ENCODE peak calls at places on chromosomes 6 and 20, in four cellular contexts. S, Q, A and U are unnamed samples.

GRCh38 chr20:2431185-2431584 is 39.4 kb downstream of the SNRPB start:
- DNase-seq in A (no peak), Q (no peak), S (no peak), U (no peak)

GRCh38 chr20:63475209-63475608 is 2.8 kb upstream of the KCNQ2 start:
- DNase-seq in Q (peak; percentile 62), A (no peak), S (peak; percentile 41), U (no peak)

GRCh38 chr6:137657351-137657911 is 163.2 kb upstream of the OLIG3 start:
- DNase-seq in Q (no peak), A (no peak), S (peak; percentile 77), U (no peak)

GRCh38 chr6:34455831-34456230 is 10.0 kb upstream of the PACSIN1 start:
- DNase-seq in A (no peak), Q (no peak), S (no peak), U (no peak)

GRCh38 chr6:147549531-147549930 is 41.0 kb downstream of the SAMD5 start:
- DNase-seq in S (no peak), A (no peak), Q (no peak), U (no peak)

GRCh38 chr6:75236630-75237029 is 7.0 kb downstream of the COX7A2 start:
- DNase-seq in A (no peak), S (no peak), Q (no peak), U (no peak)

GRCh38 chr20:57880155-57880648 is 170.4 kb upstream of the PMEPA1 start:
- DNase-seq in A (no peak), Q (no peak), S (no peak), U (no peak)

GRCh38 chr6:17311595-17312311 is 30.6 kb downstream of the RBM24 start:
- DNase-seq in S (peak; percentile 11), Q (no peak), A (no peak), U (no peak)

GRCh38 chr6:113148576-113148975 is 708.6 kb upstream of the MARCKS start:
- DNase-seq in A (no peak), Q (no peak), S (no peak), U (no peak)

GRCh38 chr6:84733889-84734288 is 30.5 kb downstream of the TBX18 start:
- DNase-seq in A (no peak), S (no peak), Q (no peak), U (no peak)

GRCh38 chr6:119205911-119206617 is 127.6 kb upstream of the FAM184A start:
- DNase-seq in S (no peak), Q (no peak), A (no peak), U (peak; percentile 31)

GRCh38 chr6:28139860-28140500 is 1.7 kb upstream of the ZKSCAN8 start:
- DNase-seq in Q (no peak), S (no peak), A (no peak), U (no peak)

GRCh38 chr6:8207191-8207868 is 105.0 kb upstream of the EEF1E1 start:
- DNase-seq in A (no peak), Q (no peak), S (no peak), U (no peak)

GRCh38 chr6:154956771-154957522 is 38.2 kb upstream of the TIAM2 start:
- DNase-seq in Q (no peak), S (no peak), A (no peak), U (no peak)

GRCh38 chr20:37518606-37519507 is 2.2 kb upstream of the NNAT start:
- DNase-seq in A (no peak), Q (no peak), S (no peak), U (no peak)

GRCh38 chr6:16639689-16640480 is 121.4 kb downstream of the ATXN1 start:
- DNase-seq in S (peak; percentile 83), Q (peak; percentile 80), A (no peak), U (no peak)

GRCh38 chr6:130035211-130035610 is 16.8 kb downstream of the L3MBTL3 start:
- DNase-seq in Q (no peak), A (no peak), S (no peak), U (no peak)

GRCh38 chr6:144811140-144811539 is 526.0 kb downstream of the UTRN start:
- DNase-seq in S (no peak), Q (no peak), A (no peak), U (no peak)

GRCh38 chr20:44166477-44166876 is 20.5 kb downstream of the JPH2 start:
- DNase-seq in Q (no peak), S (no peak), A (no peak), U (no peak)

GRCh38 chr6:134774244-134774643 is 175.7 kb downstream of the ALDH8A1 start:
- DNase-seq in S (peak; percentile 49), A (no peak), Q (peak; percentile 12), U (no peak)

GRCh38 chr6:46491789-46492547 is 719 bp upstream of the RCAN2 start:
- DNase-seq in Q (peak; percentile 8), A (no peak), S (peak; percentile 24), U (no peak)

GRCh38 chr20:7003598-7003997 is 236.1 kb downstream of the BMP2 start:
- DNase-seq in Q (peak; percentile 27), S (peak; percentile 88), A (no peak), U (no peak)

GRCh38 chr6:48560408-48560807 is 449.4 kb upstream of the PTCHD4 start:
- DNase-seq in S (peak; percentile 79), A (no peak), Q (peak; percentile 15), U (no peak)

GRCh38 chr20:11849976-11850670 is 67.6 kb upstream of the BTBD3 start:
- DNase-seq in A (no peak), S (peak; percentile 93), Q (peak; percentile 83), U (no peak)

GRCh38 chr6:130978660-130979396 is 84.2 kb downstream of the EPB41L2 start:
- DNase-seq in Q (no peak), A (no peak), S (no peak), U (no peak)

GRCh38 chr6:24900917-24901697 is 34.7 kb downstream of the RIPOR2 start:
- DNase-seq in S (no peak), Q (no peak), A (no peak), U (no peak)

GRCh38 chr6:24901698-24902328 is 33.9 kb downstream of the RIPOR2 start:
- DNase-seq in S (no peak), Q (no peak), A (no peak), U (no peak)

GRCh38 chr6:24905485-24905884 is 30.3 kb downstream of the RIPOR2 start:
- DNase-seq in Q (no peak), A (no peak), S (no peak), U (no peak)

GRCh38 chr6:24903681-24904080 is 32.1 kb downstream of the RIPOR2 start:
- DNase-seq in A (no peak), Q (no peak), S (no peak), U (no peak)

GRCh38 chr6:24902782-24903181 is 33.0 kb downstream of the RIPOR2 start:
- DNase-seq in S (peak; percentile 5), Q (no peak), A (no peak), U (no peak)
- TF ChIP-seq CTCF in S (no peak), Q (no peak), A (no peak), U (no peak)

DNA sequence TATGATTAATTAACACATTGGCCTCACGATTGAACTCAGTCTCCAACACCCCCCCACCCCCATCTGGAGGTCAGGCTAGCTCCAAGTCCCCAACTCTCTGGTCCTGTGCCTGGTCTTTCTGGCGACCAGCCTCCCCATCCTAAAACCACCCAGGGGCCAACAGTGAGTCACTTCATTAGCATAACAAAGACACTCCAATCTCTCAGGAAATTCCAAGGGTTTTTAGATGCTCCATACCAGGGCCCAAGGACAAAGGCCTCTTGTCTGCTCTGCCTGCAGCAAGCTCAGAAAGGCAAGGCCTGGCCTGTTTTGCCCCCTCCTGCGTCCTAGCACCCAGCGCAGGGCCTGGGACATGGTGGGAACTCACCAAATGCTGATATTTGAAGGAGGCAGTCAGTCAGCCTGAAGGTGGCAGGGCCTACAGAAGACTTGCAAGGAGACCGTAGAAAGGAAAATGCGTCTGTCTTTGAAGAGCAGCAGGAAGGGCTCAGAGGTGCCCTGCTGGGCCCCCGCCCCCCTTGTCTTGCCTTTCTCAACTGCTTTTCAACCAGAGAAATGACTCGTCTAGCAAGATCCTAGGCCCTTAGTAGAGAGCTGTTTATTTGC is 184.7 kb downstream of the CDH4 start:
- DNase-seq in A (no peak), Q (peak; percentile 96), S (peak; percentile 82), U (no peak)
- TF ChIP-seq CTCF in A (no peak), Q (no peak), S (no peak), U (no peak)

GRCh38 chr6:83067448-83068413 is at the start of gene DOP1A:
- DNase-seq in S (peak; percentile 97), A (peak; percentile 97), Q (peak; percentile 85), U (peak; percentile 90)
- TF ChIP-seq CTCF in S (peak; percentile 97), A (peak; percentile 95), Q (peak; percentile 93), U (peak; percentile 82)

GRCh38 chr6:117267766-117268534 is 2.6 kb downstream of the VGLL2 start:
- DNase-seq in S (no peak), Q (no peak), A (no peak), U (no peak)
- TF ChIP-seq CTCF in S (no peak), Q (no peak), A (no peak), U (peak; percentile 21)

GRCh38 chr20:910132-910839 is 5.8 kb downstream of the ANGPT4 start:
- DNase-seq in S (no peak), A (no peak), Q (no peak), U (no peak)

GRCh38 chr20:910840-911770 is 5.0 kb downstream of the ANGPT4 start:
- DNase-seq in S (no peak), Q (no peak), A (no peak), U (no peak)

GRCh38 chr20:913306-913849 is 2.8 kb downstream of the ANGPT4 start:
- DNase-seq in S (no peak), A (no peak), Q (no peak), U (no peak)

GRCh38 chr20:909641-910040 is 6.5 kb downstream of the ANGPT4 start:
- DNase-seq in Q (no peak), S (no peak), A (no peak), U (no peak)

DNA sequence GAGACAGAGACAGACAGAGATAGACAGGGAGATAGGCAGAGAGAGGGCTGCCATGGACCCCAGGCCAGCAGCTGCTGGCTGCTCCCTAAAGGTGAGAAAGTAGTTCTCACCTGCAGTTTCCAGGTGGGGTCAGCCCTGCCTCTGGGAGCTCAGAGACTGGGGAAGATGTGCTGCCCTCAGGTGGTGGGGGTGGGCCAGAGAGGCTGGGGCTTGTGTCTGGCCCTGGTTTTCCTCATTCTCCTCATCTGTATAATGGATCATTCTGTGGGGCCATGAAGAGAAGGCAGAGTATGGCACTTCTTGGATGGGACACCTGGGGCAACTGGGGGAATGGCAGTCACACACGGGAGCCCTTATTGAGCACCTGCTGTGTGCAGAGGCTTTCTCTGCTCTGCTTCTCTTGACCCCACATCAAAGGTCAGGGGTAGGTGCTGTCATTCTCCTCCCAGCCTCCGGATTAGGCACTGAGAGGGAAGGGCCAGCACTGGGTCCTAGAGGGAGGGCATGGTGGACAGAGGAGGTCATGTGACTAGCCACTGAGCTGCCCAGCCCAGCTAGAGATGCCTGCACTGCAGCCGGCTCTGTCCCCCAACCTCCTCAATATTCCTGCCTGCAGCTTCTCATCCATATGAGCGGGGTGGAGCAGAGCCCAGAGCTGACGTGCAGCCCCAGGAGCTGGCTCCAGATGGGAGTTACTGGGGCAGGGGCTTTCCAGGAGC is 4.1 kb downstream of the ANGPT4 start:
- DNase-seq in Q (no peak), S (no peak), A (no peak), U (no peak)
- TF ChIP-seq CTCF in Q (no peak), S (no peak), A (no peak), U (no peak)

DNA sequence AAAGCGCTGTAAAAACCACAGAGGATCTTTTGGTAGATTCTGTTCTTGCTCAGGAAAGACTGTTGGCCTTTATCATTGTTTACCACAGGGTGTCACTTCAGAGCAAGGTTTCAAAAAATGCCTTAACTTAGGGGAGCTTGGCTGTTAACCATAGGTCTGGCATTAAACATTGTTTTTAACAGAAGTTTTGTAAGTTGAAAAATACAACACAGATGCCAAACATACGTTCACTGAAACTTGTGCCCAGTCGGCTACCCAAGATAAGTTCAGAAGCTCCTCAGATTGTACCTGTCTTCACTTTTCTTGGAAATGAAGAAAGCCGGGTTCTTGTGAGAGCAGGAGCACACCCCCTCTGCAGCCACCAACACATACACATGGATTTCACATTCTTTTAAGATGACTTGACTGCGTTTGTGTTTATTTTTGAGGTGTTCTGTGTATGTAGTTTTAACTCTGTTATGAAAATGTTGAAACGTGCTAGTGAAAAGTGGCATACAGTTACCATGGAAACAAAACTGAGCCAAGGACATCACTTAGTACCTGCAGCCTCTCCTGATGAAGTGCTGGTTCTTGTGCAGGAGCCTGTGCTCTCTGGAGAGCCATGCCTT is 64.9 kb downstream of the SYCP2L start:
- DNase-seq in S (peak; percentile 59), Q (peak; percentile 59), A (no peak), U (no peak)
- TF ChIP-seq CTCF in S (peak; percentile 75), Q (peak; percentile 56), A (no peak), U (peak; percentile 44)